ENCODE peak calls at places on chromosomes 6 and 20, in nine cellular contexts. W is B cell; N is A549; P is pancreas; H is endothelial cell; Q is PC-3; M is CD4-positive, alpha-beta T cell; V is AG09309; K is mammary epithelial cell. G is an unnamed sample.

GRCh38 chr6:89566930-89567634 is 71.5 kb downstream of the LYRM2 start:
- DNase-seq in W (no peak), N (no peak), P (no peak), H (no peak), Q (no peak), M (no peak), V (no peak), K (no peak), G (peak; percentile 41)

GRCh38 chr6:164097557-164098398 is 683.3 kb downstream of the QKI start:
- DNase-seq in W (no peak), N (no peak), P (no peak), H (peak; percentile 52), Q (peak; percentile 59), M (no peak), V (no peak), K (no peak), G (no peak)

GRCh38 chr6:28587011-28587745 is 61.5 kb downstream of the GPX5 start:
- DNase-seq in W (peak; percentile 67), N (peak; percentile 89), P (peak; percentile 86), H (peak; percentile 33), Q (peak; percentile 85), M (peak; percentile 43), V (no peak), K (peak; percentile 83), G (peak; percentile 78)

GRCh38 chr6:163343609-163344008 is 70.9 kb upstream of the QKI start:
- DNase-seq in W (no peak), N (no peak), P (no peak), H (no peak), Q (no peak), M (no peak), V (no peak), K (no peak), G (no peak)

GRCh38 chr20:3248167-3248992 is 9.4 kb upstream of the SLC4A11 start:
- DNase-seq in W (peak; percentile 39), N (no peak), P (no peak), H (peak; percentile 34), Q (no peak), M (no peak), V (no peak), K (no peak), G (peak; percentile 57)

GRCh38 chr6:24596717-24597116 is 49.3 kb downstream of the KIAA0319 start:
- DNase-seq in W (no peak), N (no peak), P (no peak), H (no peak), Q (no peak), M (no peak), V (no peak), K (no peak), G (no peak)

GRCh38 chr20:645318-646106 is 7.5 kb downstream of the SRXN1 start:
- DNase-seq in W (peak; percentile 80), N (peak; percentile 87), P (peak; percentile 81), H (peak; percentile 91), Q (peak; percentile 82), M (peak; percentile 51), V (no peak), K (peak; percentile 35), G (peak; percentile 92)

GRCh38 chr20:53903652-53903987 is 166.8 kb downstream of the BCAS1 start:
- DNase-seq in W (no peak), N (no peak), P (no peak), H (no peak), Q (no peak), M (no peak), V (no peak), K (peak; percentile 94), G (no peak)

GRCh38 chr20:10271470-10272219 is 53.0 kb downstream of the SNAP25 start:
- DNase-seq in W (no peak), N (no peak), P (no peak), H (no peak), Q (no peak), M (no peak), V (no peak), K (no peak), G (peak; percentile 39)

GRCh38 chr6:39169448-39170344 is 54.7 kb upstream of the SAYSD1 start:
- DNase-seq in W (no peak), N (no peak), P (peak; percentile 82), H (no peak), Q (peak; percentile 79), M (no peak), V (no peak), K (peak; percentile 6), G (no peak)

GRCh38 chr6:44039191-44039719 is 88.0 kb downstream of the MRPL14 start:
- DNase-seq in W (no peak), N (no peak), P (no peak), H (no peak), Q (no peak), M (no peak), V (no peak), K (no peak), G (peak; percentile 10)

GRCh38 chr6:117849087-117849486 is 58.0 kb upstream of the SLC35F1 start:
- DNase-seq in W (no peak), N (no peak), P (no peak), H (no peak), Q (no peak), M (no peak), V (no peak), K (no peak), G (no peak)

GRCh38 chr20:51700809-51701285 is 67.3 kb downstream of the ATP9A start:
- DNase-seq in W (peak; percentile 17), N (peak; percentile 74), P (peak; percentile 33), H (peak; percentile 34), Q (peak; percentile 92), M (no peak), V (no peak), K (peak; percentile 27), G (no peak)

GRCh38 chr6:37433657-37434271 is 743 bp downstream of the CMTR1 start:
- DNase-seq in W (no peak), N (peak; percentile 9), P (no peak), H (peak; percentile 6), Q (no peak), M (no peak), V (no peak), K (peak; percentile 39), G (peak; percentile 20)

GRCh38 chr6:5644523-5645183 is 362.1 kb downstream of the NRN1 start:
- DNase-seq in W (no peak), N (no peak), P (no peak), H (no peak), Q (peak; percentile 68), M (no peak), V (no peak), K (peak; percentile 21), G (no peak)

GRCh38 chr6:3252369-3252768 is 6.4 kb upstream of the PSMG4 start:
- DNase-seq in W (no peak), N (no peak), P (no peak), H (no peak), Q (no peak), M (no peak), V (no peak), K (no peak), G (no peak)

GRCh38 chr6:149166324-149166723 is 151.2 kb upstream of the TAB2 start:
- DNase-seq in W (no peak), N (no peak), P (no peak), H (no peak), Q (peak; percentile 12), M (no peak), V (no peak), K (no peak), G (no peak)

DNA sequence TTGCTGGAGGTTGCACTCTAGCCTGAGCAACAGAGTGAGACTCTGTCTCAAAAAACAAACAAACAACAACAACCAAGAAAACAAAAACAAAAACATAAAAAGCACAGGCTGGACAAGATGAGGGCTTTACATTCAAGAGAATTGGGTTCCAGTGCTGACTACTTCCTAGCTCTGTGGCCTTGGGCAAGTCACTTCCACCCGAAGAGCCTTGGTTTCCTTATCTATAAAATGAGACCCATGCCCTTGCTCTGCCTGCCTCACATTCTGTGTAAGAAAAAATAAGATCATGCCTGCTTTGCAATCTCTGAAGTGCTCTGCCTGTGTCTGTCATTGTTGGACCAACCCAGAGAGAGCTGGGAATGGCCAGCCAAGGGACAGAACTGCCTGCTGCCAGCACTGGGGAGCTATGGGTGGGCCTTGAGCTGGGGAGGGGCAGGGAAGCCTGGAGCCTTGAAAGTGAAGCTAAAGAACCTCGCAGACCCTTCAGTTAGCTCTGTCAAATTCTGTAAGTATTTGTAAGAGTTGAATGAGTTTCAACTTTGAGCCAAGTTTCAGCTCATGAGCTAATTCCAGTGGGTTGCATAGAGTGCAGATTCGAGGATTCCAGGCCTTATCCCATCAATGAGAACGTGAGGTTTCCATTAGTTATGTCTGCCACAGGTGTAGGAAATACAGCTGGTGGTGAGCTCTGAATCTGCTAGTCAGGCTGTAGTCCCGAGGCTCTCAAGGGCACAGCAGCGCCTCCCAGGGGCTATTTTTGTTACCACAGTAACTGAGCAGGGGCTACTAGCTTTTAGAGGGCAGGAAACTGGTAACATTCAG is 93.2 kb downstream of the DLGAP4 start:
- DNase-seq in W (peak; percentile 14), N (peak; percentile 75), P (peak; percentile 25), H (peak; percentile 91), Q (peak; percentile 78), M (peak; percentile 9), V (no peak), K (peak; percentile 53), G (peak; percentile 81)
- TF ChIP-seq CTCF in W (peak; percentile 35), N (peak; percentile 38), P (no peak), H (peak; percentile 49), Q (peak; percentile 77), M (no peak), V (peak; percentile 18), K (peak; percentile 42), G (peak; percentile 44)

GRCh38 chr6:110341671-110342304 is 16.4 kb downstream of the METTL24 start:
- DNase-seq in W (no peak), N (peak; percentile 28), P (no peak), H (peak; percentile 53), Q (peak; percentile 34), M (no peak), V (no peak), K (no peak), G (peak; percentile 74)
- TF ChIP-seq CTCF in W (no peak), N (no peak), P (no peak), H (peak; percentile 69), Q (peak; percentile 54), M (no peak), V (peak; percentile 48), K (peak; percentile 12), G (peak; percentile 88)

GRCh38 chr6:160767647-160768019 is 65.6 kb downstream of the PLG start:
- DNase-seq in W (no peak), N (no peak), P (no peak), H (no peak), Q (no peak), M (no peak), V (no peak), K (no peak), G (no peak)
- TF ChIP-seq CTCF in W (peak; percentile 20), N (no peak), P (no peak), H (no peak), Q (no peak), M (no peak), V (no peak), K (no peak), G (no peak)

DNA sequence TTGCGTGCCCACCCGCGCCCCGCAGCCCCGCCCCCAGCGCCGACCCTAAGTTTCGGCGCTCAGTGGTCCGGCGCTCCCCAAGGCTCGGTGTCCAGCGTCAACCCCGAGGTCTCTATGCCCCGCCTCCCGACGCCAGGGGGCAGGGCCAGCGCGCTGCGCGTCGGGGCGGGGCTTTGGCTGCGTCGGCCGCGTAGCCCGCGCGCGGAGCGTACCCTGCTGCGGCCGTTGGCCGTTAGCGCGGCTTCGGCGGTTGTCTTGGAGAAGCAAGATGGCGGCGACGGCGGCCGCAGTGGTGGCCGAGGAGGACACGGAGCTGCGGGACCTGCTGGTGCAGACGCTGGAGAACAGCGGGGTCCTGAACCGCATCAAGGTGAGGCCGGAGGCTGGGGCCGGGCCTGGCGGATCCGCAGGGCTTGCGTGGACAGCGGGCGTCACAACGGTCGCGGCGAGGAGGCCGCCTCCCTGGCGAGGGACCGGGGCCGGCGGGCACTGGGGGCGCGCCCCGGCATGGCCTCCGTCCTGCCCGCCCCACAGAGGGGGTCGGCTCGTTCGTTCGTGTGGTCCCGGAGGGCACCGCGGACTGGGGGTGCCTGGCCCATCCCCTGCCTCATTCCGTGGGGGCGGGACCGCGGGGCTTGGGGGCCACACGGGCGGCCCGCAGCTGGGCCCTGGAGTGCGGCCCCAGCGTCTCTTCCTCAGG is at the start of gene CEP43:
- DNase-seq in W (peak; percentile 98), N (peak; percentile 90), P (peak; percentile 95), H (peak; percentile 97), Q (peak; percentile 91), M (peak; percentile 79), V (peak; percentile 68), K (peak; percentile 94), G (peak; percentile 98)
- TF ChIP-seq CTCF in W (no peak), N (no peak), P (peak; percentile 5), H (peak; percentile 38), Q (no peak), M (no peak), V (no peak), K (no peak), G (no peak)